ENCODE peak calls at places on chromosomes 12 and 14, in six cellular contexts. H is uterus, K is fibroblast of the aortic adventitia, A is MCF 10A, T is ovary, E is HFFc6. B is an unnamed sample.

GRCh38 chr12:130932061-130932650 is 21.6 kb upstream of the ADGRD1 start:
- DNase-seq in H (no peak), K (peak), A (no peak), T (no peak), E (no peak), B (no peak)

GRCh38 chr14:69485261-69485660 is 733 bp downstream of the PLEKHD1 start:
- DNase-seq in H (no peak), K (no peak), A (no peak), T (no peak), E (no peak), B (no peak)

GRCh38 chr12:98820005-98820404 is 174.9 kb downstream of the APAF1 start:
- DNase-seq in H (no peak), K (no peak), A (no peak), T (no peak), E (no peak), B (no peak)

GRCh38 chr12:107847430-107847829 is 72.9 kb downstream of the ASCL4 start:
- DNase-seq in H (no peak), K (peak), A (peak), T (no peak), E (no peak), B (no peak)

GRCh38 chr14:74401504-74402241 is 24.3 kb downstream of the SYNDIG1L start:
- DNase-seq in H (no peak), K (no peak), A (no peak), T (no peak), E (no peak), B (no peak)

GRCh38 chr14:104596927-104597351 is 7.6 kb downstream of the TMEM179 start:
- DNase-seq in H (no peak), K (no peak), A (no peak), T (no peak), E (no peak), B (no peak)

GRCh38 chr12:75374971-75375370 is 15.9 kb upstream of the GLIPR1L2 start:
- DNase-seq in H (no peak), K (no peak), A (no peak), T (no peak), E (no peak), B (no peak)

GRCh38 chr14:74616996-74617700 is 5.1 kb upstream of the LTBP2 start:
- DNase-seq in H (no peak), K (peak), A (peak), T (no peak), E (no peak), B (no peak)

GRCh38 chr14:105493921-105494605 is 3.0 kb downstream of the TEDC1 start:
- DNase-seq in H (no peak), K (no peak), A (no peak), T (no peak), E (no peak), B (no peak)

GRCh38 chr14:72714871-72715214 is 179.1 kb downstream of the DPF3 start:
- DNase-seq in H (no peak), K (no peak), A (no peak), T (peak), E (no peak), B (no peak)

GRCh38 chr12:46675736-46676135 is 150.1 kb downstream of the SLC38A4 start:
- DNase-seq in H (peak), K (peak), A (peak), T (peak), E (peak), B (no peak)

GRCh38 chr12:115341442-115341841 is 657.5 kb upstream of the TBX3 start:
- DNase-seq in H (peak), K (peak), A (peak), T (peak), E (peak), B (no peak)

GRCh38 chr14:48970995-48971394 is 615.2 kb downstream of the RPS29 start:
- DNase-seq in H (no peak), K (no peak), A (no peak), T (no peak), E (no peak), B (no peak)

GRCh38 chr14:103628684-103629502 is at the start of gene KLC1:
- DNase-seq in H (peak), K (peak), A (peak), T (peak), E (peak), B (peak)

GRCh38 chr12:4744709-4745108 is 24.5 kb downstream of the GALNT8 start:
- DNase-seq in H (no peak), K (no peak), A (no peak), T (no peak), E (no peak), B (no peak)

GRCh38 chr12:14239350-14239934 is 126.0 kb upstream of the ATF7IP start:
- DNase-seq in H (no peak), K (peak), A (no peak), T (no peak), E (no peak), B (no peak)

GRCh38 chr12:110282956-110283817 is 2.1 kb downstream of the ATP2A2 start:
- DNase-seq in H (no peak), K (peak), A (no peak), T (no peak), E (no peak), B (no peak)

GRCh38 chr12:31589896-31590729 is 823 bp downstream of the DENND5B start:
- DNase-seq in H (peak), K (peak), A (peak), T (peak), E (peak), B (peak)

GRCh38 chr14:93318927-93319326 is 13.9 kb downstream of the BTBD7 start:
- DNase-seq in H (no peak), K (no peak), A (no peak), T (no peak), E (peak), B (no peak)

GRCh38 chr12:108724054-108724889 is 7.0 kb downstream of the CORO1C start:
- DNase-seq in H (no peak), K (no peak), A (peak), T (no peak), E (peak), B (no peak)

GRCh38 chr12:119328111-119328510 is 6.4 kb upstream of the CCDC60 start:
- DNase-seq in H (no peak), K (no peak), A (no peak), T (peak), E (no peak), B (no peak)

GRCh38 chr12:63944586-63945228 is 100.2 kb downstream of the SRGAP1 start:
- DNase-seq in H (no peak), K (no peak), A (no peak), T (no peak), E (no peak), B (no peak)

GRCh38 chr14:101480747-101481530 is 80.4 kb upstream of the DIO3 start:
- DNase-seq in H (peak), K (peak), A (peak), T (peak), E (peak), B (peak)

GRCh38 chr14:76779221-76780057 is 18.2 kb downstream of the VASH1 start:
- DNase-seq in H (no peak), K (no peak), A (no peak), T (no peak), E (no peak), B (no peak)

GRCh38 chr14:95895720-95896119 is 19.1 kb downstream of the TUNAR start:
- DNase-seq in H (no peak), K (no peak), A (peak), T (no peak), E (no peak), B (no peak)
- TF ChIP-seq CTCF in H (no peak), K (peak), A (peak), T (no peak), E (peak), B (peak)

DNA sequence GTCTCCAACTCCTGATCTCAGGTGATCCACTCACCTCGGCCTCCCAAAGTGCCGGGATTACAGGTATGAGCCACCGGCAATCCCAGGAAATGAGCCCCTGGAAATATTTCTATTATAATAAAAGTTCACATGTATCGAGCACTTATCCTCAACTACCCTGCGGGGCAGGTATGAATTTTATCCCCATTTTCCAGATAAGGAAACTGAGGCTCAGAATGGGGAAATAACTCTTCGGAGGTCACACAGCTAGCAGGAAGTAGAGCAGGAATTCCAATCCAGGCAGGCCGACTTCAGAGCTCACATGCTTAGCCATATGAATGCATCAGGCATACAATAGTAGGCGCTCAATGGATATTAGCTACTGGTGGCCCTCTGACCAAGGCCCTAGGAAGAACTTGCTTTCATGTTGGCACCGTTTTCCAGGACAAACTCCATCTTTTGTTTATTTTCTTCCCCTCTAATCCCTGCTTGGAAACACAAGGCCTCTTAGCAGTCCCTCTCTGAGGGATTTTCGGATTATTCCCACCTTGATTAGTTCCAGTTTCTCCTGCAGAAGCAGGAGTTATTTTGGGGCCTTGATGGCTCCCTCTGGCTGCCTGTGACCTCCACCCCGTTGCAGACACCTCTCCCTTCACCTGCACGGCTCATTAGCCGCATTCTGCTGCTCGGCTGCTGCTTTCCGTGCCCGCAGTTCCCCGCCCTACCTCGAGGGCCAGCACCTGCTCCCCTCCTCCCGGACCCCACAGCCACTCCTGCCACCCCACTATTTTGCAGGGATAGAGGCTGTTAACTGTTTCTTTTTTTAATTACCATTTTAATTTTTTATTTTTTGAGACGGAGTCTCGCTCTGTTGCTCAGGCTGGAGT is 18.7 kb upstream of the POP5 start:
- DNase-seq in H (no peak), K (no peak), A (no peak), T (no peak), E (no peak), B (no peak)
- TF ChIP-seq CTCF in H (no peak), K (no peak), A (no peak), T (no peak), E (no peak), B (no peak)

GRCh38 chr12:103839893-103840292 is 1.1 kb downstream of the NT5DC3 start:
- DNase-seq in H (no peak), K (no peak), A (no peak), T (no peak), E (no peak), B (no peak)

GRCh38 chr12:103841690-103842584 is 903 bp upstream of the NT5DC3 start:
- DNase-seq in H (peak), K (peak), A (peak), T (peak), E (peak), B (no peak)

GRCh38 chr12:103839103-103839502 is 1.9 kb downstream of the NT5DC3 start:
- DNase-seq in H (no peak), K (peak), A (no peak), T (no peak), E (no peak), B (no peak)

GRCh38 chr12:103840399-103840880 is 594 bp downstream of the NT5DC3 start:
- DNase-seq in H (peak), K (peak), A (peak), T (peak), E (peak), B (no peak)

DNA sequence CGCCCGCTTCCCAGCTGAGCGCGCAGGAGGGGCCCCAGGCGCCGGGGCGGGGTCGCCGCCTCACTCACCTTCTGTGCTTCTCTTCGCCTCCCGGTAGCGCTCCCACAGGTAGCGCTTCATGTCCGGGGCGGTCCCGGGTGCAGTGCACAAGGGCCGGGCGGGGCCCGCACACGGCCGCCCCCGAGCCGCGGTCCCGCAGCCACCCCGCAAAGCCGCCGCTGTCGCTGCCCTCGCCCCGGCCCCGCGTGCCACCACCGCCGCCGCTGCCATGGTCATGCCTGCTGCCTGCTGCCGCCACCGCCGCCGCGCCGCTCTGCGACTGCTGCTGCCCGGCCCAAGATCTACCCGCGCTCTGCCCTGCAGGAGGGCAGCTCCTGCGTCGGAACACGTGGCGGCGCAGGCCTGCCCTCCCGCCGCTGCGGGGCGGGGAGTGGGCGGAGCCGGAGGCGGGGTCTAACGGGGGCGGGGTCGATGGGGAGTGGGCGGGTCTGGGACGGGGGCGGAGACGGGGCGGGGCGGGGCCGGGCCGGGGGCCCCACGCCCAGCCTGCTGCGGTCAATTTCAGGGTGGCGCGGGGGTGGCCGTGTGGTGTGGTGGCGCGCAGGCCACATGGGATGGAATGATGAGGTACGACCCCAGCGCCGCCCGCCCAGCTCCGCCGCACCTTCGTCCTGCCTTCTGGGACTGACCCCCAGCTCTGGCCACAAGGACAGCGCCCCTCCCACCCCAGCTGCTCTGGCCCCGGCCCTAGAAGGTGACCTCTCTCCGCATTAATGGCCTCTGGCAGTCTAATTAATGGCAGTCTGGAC is at the start of gene NT5DC3:
- DNase-seq in H (peak), K (peak), A (peak), T (peak), E (peak), B (peak)
- TF ChIP-seq CTCF in H (peak), K (no peak), A (peak), T (peak), E (peak), B (no peak)

GRCh38 chr12:39503445-39503844 is 60.5 kb upstream of the KIF21A start:
- DNase-seq in H (no peak), K (peak), A (peak), T (no peak), E (no peak), B (no peak)
- TF ChIP-seq CTCF in H (no peak), K (peak), A (peak), T (no peak), E (peak), B (no peak)

DNA sequence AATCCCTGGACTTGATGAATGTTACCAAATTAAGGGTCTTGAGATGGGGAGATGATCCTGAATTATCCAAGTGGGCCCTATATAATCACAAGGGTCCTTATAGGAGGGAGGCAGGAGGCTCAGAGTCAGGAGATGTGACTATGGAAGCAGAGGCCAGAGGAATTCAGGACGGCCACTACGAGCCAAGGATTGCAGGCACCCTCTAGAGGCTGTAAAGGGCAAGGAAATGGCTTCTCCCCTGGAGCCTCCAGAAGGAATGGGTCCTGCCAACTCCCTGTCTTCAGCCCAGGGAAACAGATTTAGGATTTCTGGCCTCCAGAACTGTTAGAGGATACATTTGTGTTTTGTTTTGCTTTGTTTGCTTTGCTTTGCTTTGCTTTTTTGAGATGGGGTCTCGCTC is 8.8 kb downstream of the BDKRB1 start:
- DNase-seq in H (no peak), K (peak), A (peak), T (no peak), E (no peak), B (no peak)
- TF ChIP-seq CTCF in H (no peak), K (peak), A (peak), T (no peak), E (peak), B (no peak)

DNA sequence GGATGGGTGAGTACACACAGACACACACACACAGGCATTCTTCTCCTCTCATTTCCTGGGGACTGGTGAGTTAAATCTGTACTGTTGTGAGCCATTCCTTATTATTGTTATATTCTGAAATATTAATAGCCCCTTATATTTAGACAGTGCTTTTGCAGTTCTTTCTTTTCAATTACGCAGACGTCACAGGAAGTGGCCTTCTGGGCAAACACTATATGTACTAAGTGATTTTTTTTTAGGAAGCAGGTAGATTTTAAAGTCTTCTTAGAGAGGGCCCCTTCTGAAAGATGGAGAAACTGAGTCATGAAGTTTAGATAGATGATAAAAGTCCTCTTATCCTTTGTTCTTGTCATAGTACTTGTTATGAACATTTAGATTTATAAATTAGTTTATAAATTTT is 1213.6 kb downstream of the VRK1 start:
- DNase-seq in H (no peak), K (no peak), A (no peak), T (no peak), E (no peak), B (no peak)
- TF ChIP-seq CTCF in H (no peak), K (no peak), A (no peak), T (no peak), E (no peak), B (no peak)

B was measured in mesothelial cell of epicardium.